ENCODE peak calls at places on chromosomes 13 and 19, in ten cellular contexts. R is SK-N-SH, L is foreskin fibroblast, D is esophagus squamous epithelium, V is fibroblast of lung, M is kidney epithelial cell, P is choroid plexus epithelial cell, O is kidney, G is BE2C, S is OCI-LY7. Q is an unnamed sample.

GRCh38 chr19:39253374-39254149 is 4.9 kb upstream of the IFNL4 start:
- DNase-seq in M (no peak), O (no peak), D (no peak), S (no peak), P (no peak), V (no peak), G (no peak), R (no peak), L (no peak), Q (no peak)

GRCh38 chr13:94967183-94968039 is 255.1 kb upstream of the SOX21 start:
- DNase-seq in P (peak), V (peak), D (no peak), S (no peak), G (peak), L (peak), R (peak), O (peak), M (no peak), Q (no peak)

GRCh38 chr13:46296465-46296822 is 84.7 kb downstream of the LRRC63 start:
- DNase-seq in O (no peak), P (no peak), G (no peak), M (no peak), L (no peak), R (no peak), V (no peak), D (no peak), S (no peak), Q (no peak)

GRCh38 chr13:112803422-112803821 is 113.6 kb downstream of the ATP11A start:
- DNase-seq in S (no peak), R (no peak), G (no peak), L (no peak), O (no peak), V (no peak), M (no peak), D (no peak), P (no peak), Q (no peak)

GRCh38 chr19:16726916-16727315 is 7.3 kb downstream of the NWD1 start:
- DNase-seq in P (no peak), L (no peak), D (no peak), V (no peak), S (peak), M (no peak), O (no peak), R (no peak), G (no peak), Q (no peak)

GRCh38 chr13:39941236-39941635 is 285.8 kb downstream of the COG6 start:
- DNase-seq in G (no peak), V (no peak), S (no peak), O (no peak), D (no peak), L (no peak), P (no peak), M (no peak), R (no peak), Q (no peak)

GRCh38 chr13:97753269-97753668 is 200.2 kb upstream of the IPO5 start:
- DNase-seq in O (no peak), R (no peak), G (no peak), L (no peak), V (no peak), S (no peak), P (no peak), M (no peak), D (no peak), Q (no peak)

GRCh38 chr19:21947775-21948174 is 63.0 kb downstream of the ZNF208 start:
- DNase-seq in M (no peak), D (no peak), G (no peak), L (peak), R (peak), O (no peak), P (peak), S (peak), V (peak), Q (peak)

GRCh38 chr19:55284405-55285058 is 735 bp downstream of the BRSK1 start:
- DNase-seq in P (no peak), S (no peak), M (no peak), R (peak), L (no peak), V (no peak), D (no peak), O (peak), G (no peak), Q (no peak)

GRCh38 chr13:60012503-60012902 is 151.2 kb downstream of the DIAPH3 start:
- DNase-seq in S (no peak), P (no peak), L (no peak), R (no peak), G (no peak), O (peak), M (peak), D (no peak), V (no peak), Q (no peak)

GRCh38 chr19:54178581-54179261 is 5.8 kb upstream of the TMC4 start:
- DNase-seq in S (peak), M (no peak), V (no peak), G (peak), L (no peak), O (peak), D (no peak), P (no peak), R (peak), Q (no peak)

GRCh38 chr13:20400774-20401173 is 124.9 kb downstream of the CRYL1 start:
- DNase-seq in G (no peak), P (peak), M (no peak), D (no peak), O (no peak), L (peak), R (no peak), S (no peak), V (peak), Q (peak)

GRCh38 chr19:46015080-46015960 is 7.5 kb downstream of the PGLYRP1 start:
- DNase-seq in S (peak), G (peak), M (no peak), R (peak), O (peak), L (peak), D (no peak), P (peak), V (peak), Q (peak)

GRCh38 chr13:36124236-36124822 is 6.9 kb downstream of the DCLK1 start:
- DNase-seq in R (no peak), P (peak), D (no peak), G (no peak), M (no peak), V (peak), O (no peak), S (no peak), L (peak), Q (peak)

GRCh38 chr13:108957369-108958012 is 328.1 kb downstream of the MYO16 start:
- DNase-seq in S (no peak), V (peak), G (no peak), M (peak), P (peak), R (no peak), O (no peak), L (peak), D (no peak), Q (peak)

GRCh38 chr13:77779461-77780272 is 82.2 kb downstream of the SLAIN1 start:
- DNase-seq in R (peak), L (peak), S (peak), G (peak), V (peak), P (peak), M (peak), D (no peak), O (no peak), Q (peak)

GRCh38 chr13:44311011-44311481 is 62.6 kb upstream of the SERP2 start:
- DNase-seq in S (no peak), M (no peak), P (peak), R (no peak), G (no peak), V (peak), O (no peak), L (peak), D (no peak), Q (peak)

GRCh38 chr13:30156826-30157615 is 150.3 kb downstream of the KATNAL1 start:
- DNase-seq in G (no peak), R (no peak), S (no peak), L (no peak), O (no peak), V (no peak), D (no peak), P (no peak), M (no peak), Q (no peak)

GRCh38 chr13:27011661-27012060 is 159.9 kb downstream of the USP12 start:
- DNase-seq in P (no peak), O (no peak), D (no peak), G (no peak), S (no peak), M (no peak), L (no peak), R (no peak), V (no peak), Q (no peak)

GRCh38 chr13:20492641-20493040 is 33.0 kb downstream of the CRYL1 start:
- DNase-seq in R (no peak), G (peak), O (no peak), D (no peak), L (peak), S (peak), P (peak), M (no peak), V (peak), Q (peak)

GRCh38 chr13:61350351-61350750 is 65.3 kb downstream of the PCDH20 start:
- DNase-seq in P (no peak), G (no peak), S (no peak), M (peak), V (no peak), R (no peak), L (no peak), O (no peak), D (no peak), Q (no peak)

GRCh38 chr19:17418710-17419109 is 1.1 kb upstream of the MVB12A start:
- DNase-seq in R (no peak), P (no peak), L (no peak), V (no peak), M (no peak), S (no peak), G (no peak), O (no peak), D (no peak), Q (no peak)

GRCh38 chr19:46368116-46368515 is 21.2 kb downstream of the PPP5C start:
- DNase-seq in G (no peak), R (no peak), O (no peak), S (no peak), P (no peak), L (no peak), V (no peak), D (no peak), M (no peak), Q (no peak)

DNA sequence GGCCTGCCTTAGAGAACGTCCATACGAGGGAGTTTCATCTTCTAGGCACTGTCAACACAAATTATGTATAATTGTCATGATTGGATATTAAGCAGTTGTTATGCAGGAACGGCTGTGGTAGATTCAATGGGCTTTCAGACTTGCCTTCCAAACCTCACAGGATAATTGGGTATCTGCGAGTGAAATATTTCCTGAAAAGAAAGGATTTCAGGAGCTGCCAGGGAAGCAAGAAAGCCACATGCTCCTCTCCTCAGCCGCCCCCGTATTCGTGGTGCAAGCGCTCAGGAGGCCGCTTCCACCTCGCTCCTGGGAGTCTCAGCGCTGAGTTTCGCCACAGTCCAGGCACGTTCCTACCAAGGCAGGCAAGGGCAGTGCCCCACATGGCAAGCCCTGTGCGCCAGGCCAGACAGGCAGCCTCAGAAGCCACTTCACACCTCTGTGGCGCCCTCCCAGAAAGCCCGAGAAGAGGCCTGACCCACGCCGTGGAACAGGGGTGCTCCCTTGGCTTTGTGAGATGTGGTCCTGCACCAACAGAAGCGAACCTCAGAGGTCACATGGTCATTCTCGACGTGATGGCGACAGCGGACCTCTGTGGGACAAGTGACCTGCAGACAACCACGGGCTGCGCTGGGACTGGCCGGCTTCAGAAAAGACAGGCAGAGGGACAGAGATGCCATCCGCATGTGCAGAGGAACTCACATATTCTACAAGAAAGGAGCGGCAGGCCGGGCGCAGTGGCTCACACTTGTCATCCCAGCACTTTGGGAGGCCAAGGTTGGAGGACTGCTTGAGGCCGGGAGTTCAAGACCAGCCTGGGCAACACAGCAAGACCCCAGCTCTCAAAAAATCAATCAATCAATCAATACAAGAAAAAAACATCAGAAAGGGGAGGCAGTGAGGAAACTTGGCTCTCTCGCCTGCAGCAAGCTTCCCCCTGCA is 41.4 kb downstream of the CEBPG start:
- DNase-seq in O (peak), P (no peak), L (no peak), S (no peak), R (no peak), D (no peak), M (no peak), G (no peak), V (no peak), Q (no peak)
- H3K4me3 ChIP-seq in O (no peak), P (no peak), L (no peak), S (no peak), R (no peak), D (no peak), M (no peak), G (no peak), V (no peak), Q (no peak)

GRCh38 chr13:31172535-31172934 is 10.8 kb upstream of the HSPH1 start:
- DNase-seq in V (peak), R (no peak), O (no peak), L (peak), M (peak), P (peak), D (no peak), G (no peak), S (no peak), Q (peak)

GRCh38 chr13:31172001-31172400 is 10.3 kb upstream of the HSPH1 start:
- DNase-seq in L (peak), P (peak), V (peak), G (no peak), R (no peak), S (no peak), M (no peak), O (no peak), D (no peak), Q (peak)

GRCh38 chr13:31179241-31179640 is 17.5 kb upstream of the HSPH1 start:
- DNase-seq in O (no peak), S (no peak), V (no peak), R (no peak), M (no peak), G (no peak), P (no peak), D (no peak), L (no peak), Q (no peak)

GRCh38 chr13:31175847-31176536 is 14.3 kb upstream of the HSPH1 start:
- DNase-seq in R (no peak), O (no peak), S (no peak), V (no peak), D (no peak), P (no peak), G (no peak), L (peak), M (no peak), Q (no peak)

DNA sequence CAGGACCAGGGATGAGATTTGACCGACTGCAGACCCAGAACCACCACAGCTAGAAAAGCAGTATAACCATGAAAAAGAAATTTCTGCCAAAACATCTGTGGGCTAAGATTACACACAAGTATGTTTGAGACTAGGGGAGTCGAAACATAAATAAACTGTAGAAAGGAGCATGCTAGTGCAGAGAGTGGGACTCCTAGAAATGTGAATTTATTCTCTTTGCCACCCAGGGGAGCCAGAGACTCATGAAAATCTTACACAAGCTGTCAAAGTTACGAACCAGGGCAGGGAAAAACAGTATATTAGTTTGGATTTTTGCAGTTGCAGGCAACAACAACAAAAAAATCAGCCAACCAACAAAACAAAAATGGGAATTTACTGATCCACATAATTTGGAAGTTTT is 12.3 kb upstream of the HSPH1 start:
- DNase-seq in S (no peak), P (peak), L (no peak), O (no peak), M (no peak), G (no peak), V (peak), D (no peak), R (no peak), Q (peak)
- TF ChIP-seq CTCF in S (peak), P (peak), L (no peak), O (no peak), M (peak), G (peak), V (peak), D (no peak), R (peak), Q (no peak)

GRCh38 chr19:1874554-1875185 is 10.6 kb downstream of the ABHD17A start:
- DNase-seq in D (no peak), G (no peak), O (no peak), L (no peak), P (no peak), V (no peak), M (no peak), R (no peak), S (peak), Q (no peak)

GRCh38 chr19:1871630-1872029 is 8.3 kb upstream of the KLF16 start:
- DNase-seq in L (no peak), D (no peak), V (no peak), O (no peak), G (no peak), P (no peak), M (no peak), S (no peak), R (no peak), Q (no peak)

GRCh38 chr19:1871140-1871597 is 7.8 kb upstream of the KLF16 start:
- DNase-seq in D (no peak), M (no peak), G (no peak), V (no peak), O (no peak), S (no peak), P (no peak), R (no peak), L (no peak), Q (no peak)

GRCh38 chr19:1873524-1874473 is 10.4 kb upstream of the KLF16 start:
- DNase-seq in S (no peak), P (no peak), O (no peak), L (no peak), V (no peak), G (peak), M (no peak), R (peak), D (no peak), Q (no peak)

GRCh38 chr19:1872807-1873523 is 9.6 kb upstream of the KLF16 start:
- DNase-seq in D (no peak), L (no peak), G (no peak), V (no peak), P (no peak), M (no peak), R (no peak), O (peak), S (no peak), Q (no peak)
- H3K4me3 ChIP-seq in D (peak), L (no peak), G (peak), V (no peak), P (no peak), M (no peak), R (peak), O (peak), S (no peak), Q (no peak)

GRCh38 chr13:98845726-98846125 is 93.3 kb upstream of the SLC15A1 start:
- DNase-seq in O (no peak), D (no peak), R (no peak), L (no peak), P (no peak), M (no peak), V (no peak), G (no peak), S (no peak), Q (no peak)

GRCh38 chr13:98848736-98849135 is 96.3 kb upstream of the SLC15A1 start:
- DNase-seq in D (no peak), S (no peak), V (peak), O (no peak), R (no peak), M (no peak), G (no peak), L (no peak), P (no peak), Q (peak)

GRCh38 chr13:98846991-98847390 is 94.5 kb upstream of the SLC15A1 start:
- DNase-seq in L (no peak), M (no peak), D (no peak), S (no peak), P (no peak), O (no peak), G (no peak), V (no peak), R (no peak), Q (no peak)

GRCh38 chr13:98846521-98846920 is 94.0 kb upstream of the SLC15A1 start:
- DNase-seq in R (no peak), S (no peak), V (no peak), L (no peak), O (no peak), M (no peak), D (no peak), P (no peak), G (no peak), Q (no peak)

DNA sequence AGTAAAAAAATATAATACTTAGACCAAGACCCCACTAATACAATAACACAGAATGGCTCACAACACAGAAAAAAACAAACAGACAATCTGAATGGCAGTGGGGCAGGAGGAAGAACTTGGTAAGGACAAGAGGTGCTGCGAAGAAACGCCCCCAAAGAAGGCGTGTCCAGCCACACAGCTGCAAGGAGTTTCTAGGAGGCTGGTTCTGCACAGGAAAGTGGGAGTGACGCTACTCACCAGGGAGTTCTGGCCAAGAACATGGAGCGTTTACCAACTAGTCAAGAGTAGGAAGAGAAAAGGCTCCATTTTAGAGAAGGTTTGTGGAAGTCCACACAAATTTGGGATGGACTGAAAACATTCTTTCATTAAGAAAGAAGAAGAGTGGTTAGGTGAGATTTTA is 95.3 kb upstream of the SLC15A1 start:
- DNase-seq in R (no peak), D (no peak), V (no peak), L (no peak), M (no peak), S (no peak), G (no peak), P (peak), O (no peak), Q (peak)
- TF ChIP-seq CTCF in R (no peak), D (no peak), V (no peak), L (no peak), M (no peak), S (no peak), G (no peak), P (no peak), O (no peak), Q (no peak)

GRCh38 chr19:6611441-6611852 is 20.5 kb upstream of the CD70 start:
- DNase-seq in R (no peak), V (no peak), L (no peak), M (no peak), P (no peak), S (no peak), O (no peak), D (no peak), G (no peak), Q (peak)
- H3K4me3 ChIP-seq in R (peak), V (no peak), L (no peak), M (no peak), P (no peak), S (no peak), O (no peak), D (no peak), G (no peak), Q (no peak)

Q was measured in cardiac fibroblast.